ENCODE peak calls at places on chromosome 1, in four cellular contexts. M is GM23338, Y is hepatocyte, K is GM23248. W is an unnamed sample.

GRCh38 chr1:169610110-169610509 is 19.8 kb downstream of the SELP start:
- DNase-seq in M (no peak), Y (no peak), K (no peak), W (no peak)

GRCh38 chr1:229169399-229169798 is 101.5 kb upstream of the RAB4A start:
- DNase-seq in M (no peak), Y (no peak), K (peak; percentile 57), W (no peak)

GRCh38 chr1:20037877-20038276 is 32.1 kb upstream of the PLA2G5 start:
- DNase-seq in M (peak; percentile 3), Y (no peak), K (no peak), W (peak; percentile 7)

GRCh38 chr1:227789042-227789880 is 26.2 kb upstream of the PRSS38 start:
- DNase-seq in M (peak; percentile 51), Y (no peak), K (peak; percentile 59), W (no peak)

GRCh38 chr1:223504741-223505140 is 111.5 kb downstream of the CCDC185 start:
- DNase-seq in M (no peak), Y (no peak), K (peak; percentile 98), W (no peak)

GRCh38 chr1:198234511-198235251 is 77.9 kb downstream of the NEK7 start:
- DNase-seq in M (no peak), Y (no peak), K (peak; percentile 68), W (no peak)

GRCh38 chr1:29235955-29236742 is at the start of gene PTPRU:
- DNase-seq in M (peak; percentile 83), Y (peak; percentile 95), K (peak; percentile 90), W (no peak)

GRCh38 chr1:44616991-44617702 is 57.1 kb downstream of the TMEM53 start:
- DNase-seq in M (peak; percentile 72), Y (peak; percentile 36), K (peak; percentile 92), W (no peak)

GRCh38 chr1:206581571-206581981 is 30.7 kb downstream of the EIF2D start:
- DNase-seq in M (no peak), Y (no peak), K (no peak), W (no peak)
- H3K4me1 ChIP-seq in M (no peaks in the 10 kb centered on the region), Y (no peaks in the 10 kb centered on the region), K (peaks cover 15% of the 10 kb centered on the region), W (peaks cover 17% of the 10 kb centered on the region)

GRCh38 chr1:56148466-56149193 is 430.7 kb downstream of the PLPP3 start:
- DNase-seq in M (no peak), Y (no peak), K (no peak), W (no peak)
- TF ChIP-seq EZH2 in M (no peak), Y (no peak), K (no peak), W (no peak)

GRCh38 chr1:3459051-3459908 is 4.8 kb downstream of the ARHGEF16 start:
- DNase-seq in M (no peak), Y (no peak), K (no peak), W (no peak)
- H3K9me2 ChIP-seq in M (no peaks in the 10 kb centered on the region), Y (no peaks in the 10 kb centered on the region), K (no peaks in the 10 kb centered on the region), W (no peaks in the 10 kb centered on the region)

GRCh38 chr1:93603581-93603980 is 78.1 kb downstream of the BCAR3 start:
- DNase-seq in M (no peak), Y (no peak), K (no peak), W (no peak)
- H3K4me1 ChIP-seq in M (peaks cover under 1% of the 10 kb centered on the region), Y (peaks cover 31% of the 10 kb centered on the region), K (peaks cover 54% of the 10 kb centered on the region), W (peaks cover 36% of the 10 kb centered on the region)

DNA sequence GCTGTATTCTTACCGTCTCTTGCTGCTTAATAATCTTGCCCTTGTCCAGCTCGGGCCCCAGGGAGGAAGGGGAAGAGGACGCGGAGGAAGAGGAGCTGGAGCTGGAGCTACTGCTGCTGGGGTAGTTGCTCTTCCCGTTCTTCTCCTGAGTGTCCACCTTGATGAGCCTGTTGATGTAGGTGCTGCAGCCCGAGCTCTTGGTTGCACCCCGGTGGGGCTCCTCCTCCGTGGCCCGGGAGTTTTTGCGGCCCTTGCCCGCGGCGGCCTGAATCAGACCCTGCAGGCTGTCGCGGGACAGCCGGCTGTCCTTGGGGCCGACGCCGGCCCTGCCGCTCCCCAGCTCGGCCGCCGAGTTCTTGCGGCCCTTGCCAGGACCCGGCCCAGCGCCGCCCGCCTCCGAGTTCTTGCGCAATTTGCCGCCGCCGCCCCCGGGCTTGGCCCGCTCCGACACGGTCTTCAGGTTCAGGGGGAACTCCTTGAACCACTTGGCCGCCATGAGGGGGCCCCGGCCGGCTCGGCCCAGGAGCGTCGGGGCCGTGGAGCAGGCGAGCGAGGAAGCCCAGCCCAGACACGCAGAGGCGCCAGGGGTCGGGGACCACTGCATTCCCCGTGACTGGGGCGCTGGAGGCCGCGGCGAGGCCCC is 475 bp upstream of the TDRD10 start:
- DNase-seq in M (peak; percentile 68), Y (peak; percentile 48), K (peak; percentile 44), W (no peak)
- TF ChIP-seq EZH2 in M (peak; percentile 86), Y (peak; percentile 98), K (peak; percentile 95), W (no peak)

GRCh38 chr1:30723296-30723897 is at the start of gene MATN1:
- DNase-seq in M (no peak), Y (no peak), K (no peak), W (no peak)

GRCh38 chr1:30721311-30722174 is 1.8 kb downstream of the MATN1 start:
- DNase-seq in M (no peak), Y (no peak), K (no peak), W (no peak)

GRCh38 chr1:30724175-30724574 is 790 bp upstream of the MATN1 start:
- DNase-seq in M (peak; percentile 35), Y (no peak), K (no peak), W (no peak)

GRCh38 chr1:30720271-30721223 is 2.8 kb downstream of the MATN1 start:
- DNase-seq in M (no peak), Y (no peak), K (no peak), W (no peak)

DNA sequence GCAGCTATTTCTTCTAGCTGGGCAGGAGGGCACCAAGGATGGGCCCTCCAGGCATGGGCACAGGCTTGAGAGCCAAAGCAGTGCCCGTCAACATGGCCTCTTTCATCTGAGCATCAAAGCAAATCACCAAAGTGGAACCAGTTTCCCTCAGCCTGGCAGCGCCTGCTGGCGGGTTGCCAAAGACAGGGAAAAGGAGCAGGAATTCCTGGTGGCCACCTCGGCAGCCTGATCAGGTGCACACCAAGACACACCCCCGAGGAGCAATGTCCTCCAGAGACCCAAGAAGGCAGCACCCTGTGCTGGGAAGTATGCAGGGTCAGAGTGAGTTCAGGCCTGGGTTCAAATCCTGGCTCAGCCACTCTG is 1.2 kb downstream of the MATN1 start:
- DNase-seq in M (no peak), Y (no peak), K (no peak), W (no peak)
- H3K9me2 ChIP-seq in M (no peaks in the 10 kb centered on the region), Y (no peaks in the 10 kb centered on the region), K (no peaks in the 10 kb centered on the region), W (no peaks in the 10 kb centered on the region)

GRCh38 chr1:93663191-93663614 is 18.4 kb downstream of the BCAR3 start:
- DNase-seq in M (no peak), Y (no peak), K (no peak), W (no peak)

GRCh38 chr1:93665015-93665414 is 16.6 kb downstream of the BCAR3 start:
- DNase-seq in M (no peak), Y (no peak), K (no peak), W (no peak)

GRCh38 chr1:93659805-93660479 is 21.7 kb downstream of the BCAR3 start:
- DNase-seq in M (no peak), Y (peak; percentile 16), K (peak; percentile 32), W (no peak)

GRCh38 chr1:93661829-93662474 is 19.7 kb downstream of the BCAR3 start:
- DNase-seq in M (no peak), Y (peak; percentile 51), K (peak; percentile 92), W (peak; percentile 83)

DNA sequence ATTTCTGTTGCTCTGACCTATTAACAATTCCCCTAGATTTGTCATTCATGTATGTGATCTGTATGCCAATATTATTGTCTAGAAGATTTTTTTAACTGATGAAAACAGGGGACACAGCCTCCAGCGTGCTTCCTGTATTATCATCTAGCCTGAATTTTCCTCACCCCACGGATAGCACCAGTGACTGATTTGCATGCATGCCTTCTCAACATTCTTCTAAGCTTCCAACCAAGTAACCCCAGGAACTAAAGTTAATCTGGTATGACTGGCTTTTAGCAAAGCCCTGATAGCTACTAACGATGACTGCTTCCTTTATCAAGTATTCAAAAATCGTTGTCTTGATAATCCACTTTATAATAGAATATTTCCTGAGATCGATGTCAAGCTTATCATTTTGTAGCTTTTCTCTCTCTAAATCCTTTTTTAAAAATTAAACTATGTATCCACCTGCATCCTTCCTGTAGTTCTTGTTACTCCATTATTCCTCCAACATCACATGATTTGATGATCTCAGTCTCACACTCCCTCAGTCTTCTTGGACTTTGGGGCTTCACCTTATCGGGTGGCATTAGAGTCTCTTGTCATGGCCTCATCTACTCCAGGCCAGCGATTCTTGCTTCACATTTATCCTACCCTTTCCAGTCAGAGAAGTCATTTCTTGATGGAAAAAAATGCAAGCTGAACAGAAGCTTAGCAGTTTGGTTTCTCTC is 19.0 kb downstream of the BCAR3 start:
- DNase-seq in M (no peak), Y (peak; percentile 53), K (peak; percentile 53), W (no peak)
- H3K4me1 ChIP-seq in M (peaks cover 33% of the 10 kb centered on the region), Y (peaks cover 45% of the 10 kb centered on the region), K (peaks cover 80% of the 10 kb centered on the region), W (peaks cover 81% of the 10 kb centered on the region)

GRCh38 chr1:47442844-47443529 is 5.1 kb downstream of the FOXD2 start:
- DNase-seq in M (no peak), Y (no peak), K (no peak), W (no peak)
- TF ChIP-seq EZH2 in M (peak; percentile 60), Y (no peak), K (no peak), W (no peak)

GRCh38 chr1:213582976-213583567 is 404.7 kb upstream of the PROX1 start:
- DNase-seq in M (no peak), Y (no peak), K (no peak), W (no peak)
- H3K9me2 ChIP-seq in M (no peaks in the 10 kb centered on the region), Y (no peaks in the 10 kb centered on the region), K (no peaks in the 10 kb centered on the region), W (no peaks in the 10 kb centered on the region)